ENCODE peak calls at places on chromosomes 6 and 20, in ten cellular contexts. One of them, this sample, is unnamed.

GRCh38 chr6:41256383-41256782 is 28.2 kb downstream of the TREML4 start:
- DNase-seq in heart left ventricle: no peak
- DNase-seq in testis: no peak
- DNase-seq in NB4: no peak
- DNase-seq in spleen: no peak
- DNase-seq in adrenal gland: no peak
- DNase-seq in Peyer's patch: no peak
- DNase-seq in IMR-90: no peak
- DNase-seq in stomach: no peak
- DNase-seq in prostate gland: no peak
- DNase-seq in this sample: no peak

GRCh38 chr6:157559201-157559756 is 178.3 kb downstream of the ZDHHC14 start:
- DNase-seq in testis: no peak
- DNase-seq in IMR-90: no peak
- DNase-seq in prostate gland: no peak
- DNase-seq in NB4: no peak
- DNase-seq in adrenal gland: no peak
- DNase-seq in heart left ventricle: no peak
- DNase-seq in spleen: no peak
- DNase-seq in Peyer's patch: no peak
- DNase-seq in stomach: no peak
- DNase-seq in this sample: no peak

GRCh38 chr20:22495172-22495571 is 89.2 kb downstream of the FOXA2 start:
- DNase-seq in Peyer's patch: no peak
- DNase-seq in testis: no peak
- DNase-seq in prostate gland: no peak
- DNase-seq in NB4: no peak
- DNase-seq in IMR-90: no peak
- DNase-seq in heart left ventricle: no peak
- DNase-seq in spleen: no peak
- DNase-seq in adrenal gland: no peak
- DNase-seq in stomach: no peak
- DNase-seq in this sample: no peak

GRCh38 chr6:148273962-148274752 is 68.5 kb upstream of the SASH1 start:
- DNase-seq in stomach: no peak
- DNase-seq in Peyer's patch: no peak
- DNase-seq in testis: no peak
- DNase-seq in prostate gland: no peak
- DNase-seq in NB4: no peak
- DNase-seq in IMR-90: peak
- DNase-seq in heart left ventricle: no peak
- DNase-seq in spleen: no peak
- DNase-seq in adrenal gland: no peak
- DNase-seq in this sample: no peak

GRCh38 chr6:144395014-144395413 is 109.9 kb downstream of the UTRN start:
- DNase-seq in NB4: no peak
- DNase-seq in IMR-90: peak
- DNase-seq in spleen: no peak
- DNase-seq in heart left ventricle: no peak
- DNase-seq in testis: no peak
- DNase-seq in Peyer's patch: no peak
- DNase-seq in prostate gland: no peak
- DNase-seq in adrenal gland: no peak
- DNase-seq in stomach: no peak
- DNase-seq in this sample: no peak

GRCh38 chr20:33291830-33292355 is 8.9 kb downstream of the BPIFB1 start:
- DNase-seq in prostate gland: no peak
- DNase-seq in NB4: peak
- DNase-seq in stomach: peak
- DNase-seq in adrenal gland: peak
- DNase-seq in Peyer's patch: no peak
- DNase-seq in heart left ventricle: no peak
- DNase-seq in IMR-90: no peak
- DNase-seq in testis: peak
- DNase-seq in spleen: peak
- DNase-seq in this sample: no peak

GRCh38 chr20:59992531-59992930 is 34.3 kb downstream of the CDH26 start:
- DNase-seq in testis: no peak
- DNase-seq in NB4: peak
- DNase-seq in spleen: no peak
- DNase-seq in heart left ventricle: no peak
- DNase-seq in IMR-90: peak
- DNase-seq in adrenal gland: no peak
- DNase-seq in Peyer's patch: no peak
- DNase-seq in prostate gland: no peak
- DNase-seq in stomach: no peak
- DNase-seq in this sample: no peak

GRCh38 chr6:34671801-34672656 is 24.5 kb downstream of the ILRUN start:
- DNase-seq in IMR-90: peak
- DNase-seq in NB4: peak
- DNase-seq in Peyer's patch: no peak
- DNase-seq in testis: no peak
- DNase-seq in spleen: peak
- DNase-seq in adrenal gland: no peak
- DNase-seq in prostate gland: no peak
- DNase-seq in stomach: no peak
- DNase-seq in heart left ventricle: no peak
- DNase-seq in this sample: no peak

GRCh38 chr20:41617931-41618806 is at the start of gene CHD6:
- DNase-seq in Peyer's patch: peak
- DNase-seq in IMR-90: peak
- DNase-seq in stomach: peak
- DNase-seq in heart left ventricle: peak
- DNase-seq in spleen: peak
- DNase-seq in testis: peak
- DNase-seq in NB4: peak
- DNase-seq in adrenal gland: peak
- DNase-seq in prostate gland: peak
- DNase-seq in this sample: peak

GRCh38 chr20:41618807-41619294 is 674 bp upstream of the CHD6 start:
- DNase-seq in IMR-90: no peak
- DNase-seq in testis: no peak
- DNase-seq in stomach: peak
- DNase-seq in prostate gland: peak
- DNase-seq in spleen: no peak
- DNase-seq in Peyer's patch: no peak
- DNase-seq in NB4: no peak
- DNase-seq in heart left ventricle: no peak
- DNase-seq in adrenal gland: peak
- DNase-seq in this sample: no peak

GRCh38 chr20:41615671-41616070 is 2.5 kb downstream of the CHD6 start:
- DNase-seq in heart left ventricle: no peak
- DNase-seq in spleen: no peak
- DNase-seq in testis: no peak
- DNase-seq in prostate gland: no peak
- DNase-seq in IMR-90: no peak
- DNase-seq in Peyer's patch: no peak
- DNase-seq in adrenal gland: no peak
- DNase-seq in NB4: peak
- DNase-seq in stomach: no peak
- DNase-seq in this sample: no peak

GRCh38 chr20:41616228-41616627 is 1.9 kb downstream of the CHD6 start:
- DNase-seq in adrenal gland: no peak
- DNase-seq in spleen: no peak
- DNase-seq in heart left ventricle: no peak
- DNase-seq in IMR-90: peak
- DNase-seq in stomach: no peak
- DNase-seq in NB4: peak
- DNase-seq in Peyer's patch: no peak
- DNase-seq in testis: no peak
- DNase-seq in prostate gland: no peak
- DNase-seq in this sample: no peak

DNA sequence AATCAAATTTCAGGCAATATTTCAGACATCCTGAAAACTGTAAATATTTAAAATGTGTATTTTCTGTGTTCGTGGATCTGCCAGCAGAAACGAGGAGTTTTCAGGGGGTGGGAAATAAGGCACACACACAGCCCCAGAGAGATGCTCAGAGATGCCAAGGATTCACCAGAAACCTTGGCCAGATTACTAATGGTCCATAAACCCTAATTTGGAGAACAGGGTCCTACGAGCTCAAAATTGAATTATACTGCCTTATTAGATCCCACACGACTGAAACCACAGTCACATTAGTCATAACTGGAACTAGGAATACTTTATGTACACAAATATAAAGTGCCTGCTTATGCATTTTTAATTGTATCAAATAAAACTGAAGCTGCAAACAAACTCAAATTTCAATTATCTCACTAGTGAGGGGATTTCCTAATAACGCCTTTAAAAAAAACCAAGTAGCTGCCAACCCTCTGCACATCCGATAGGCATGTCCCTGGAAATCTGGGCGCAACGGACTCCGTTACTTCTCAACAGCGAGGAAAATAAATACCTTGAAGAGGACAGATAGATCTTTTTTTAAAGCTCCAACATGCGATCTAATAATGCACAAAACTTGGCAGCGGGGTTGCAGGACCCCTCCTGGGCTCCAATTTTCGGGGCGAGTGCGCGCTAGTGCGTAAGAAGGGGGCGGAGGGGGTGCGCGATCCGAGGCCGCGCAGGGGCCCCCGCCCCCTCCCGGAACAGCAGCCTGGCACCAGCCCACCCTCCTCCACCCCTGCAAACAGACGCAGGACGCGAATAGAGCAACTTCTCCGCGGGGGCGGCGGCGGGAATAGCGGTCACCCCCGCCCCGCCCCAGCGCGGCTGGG is 887 bp downstream of the CHD6 start:
- DNase-seq in adrenal gland: peak
- DNase-seq in NB4: peak
- DNase-seq in testis: peak
- DNase-seq in stomach: no peak
- DNase-seq in Peyer's patch: peak
- DNase-seq in spleen: peak
- DNase-seq in heart left ventricle: peak
- DNase-seq in IMR-90: peak
- DNase-seq in prostate gland: peak
- DNase-seq in this sample: no peak
- TF ChIP-seq POLR2A in adrenal gland: no peak
- TF ChIP-seq POLR2A in NB4: peak
- TF ChIP-seq POLR2A in testis: no peak
- TF ChIP-seq POLR2A in stomach: no peak
- TF ChIP-seq POLR2A in Peyer's patch: no peak
- TF ChIP-seq POLR2A in spleen: no peak
- TF ChIP-seq POLR2A in heart left ventricle: no peak
- TF ChIP-seq POLR2A in IMR-90: no peak
- TF ChIP-seq POLR2A in prostate gland: no peak
- TF ChIP-seq POLR2A in this sample: no peak

GRCh38 chr6:32977272-32977952 is 9.0 kb downstream of the BRD2 start:
- DNase-seq in heart left ventricle: no peak
- DNase-seq in spleen: no peak
- DNase-seq in testis: no peak
- DNase-seq in prostate gland: no peak
- DNase-seq in adrenal gland: no peak
- DNase-seq in Peyer's patch: no peak
- DNase-seq in IMR-90: no peak
- DNase-seq in NB4: no peak
- DNase-seq in stomach: no peak
- DNase-seq in this sample: no peak

GRCh38 chr6:32977953-32978324 is 9.5 kb downstream of the BRD2 start:
- DNase-seq in heart left ventricle: no peak
- DNase-seq in stomach: no peak
- DNase-seq in testis: no peak
- DNase-seq in Peyer's patch: no peak
- DNase-seq in IMR-90: no peak
- DNase-seq in adrenal gland: no peak
- DNase-seq in prostate gland: no peak
- DNase-seq in spleen: no peak
- DNase-seq in NB4: no peak
- DNase-seq in this sample: no peak

GRCh38 chr6:32982084-32982701 is 13.8 kb downstream of the BRD2 start:
- DNase-seq in prostate gland: no peak
- DNase-seq in adrenal gland: no peak
- DNase-seq in spleen: no peak
- DNase-seq in testis: no peak
- DNase-seq in Peyer's patch: no peak
- DNase-seq in IMR-90: no peak
- DNase-seq in heart left ventricle: no peak
- DNase-seq in NB4: peak
- DNase-seq in stomach: no peak
- DNase-seq in this sample: no peak

GRCh38 chr6:32980488-32981038 is 12.2 kb downstream of the BRD2 start:
- DNase-seq in Peyer's patch: no peak
- DNase-seq in heart left ventricle: no peak
- DNase-seq in adrenal gland: no peak
- DNase-seq in prostate gland: no peak
- DNase-seq in spleen: no peak
- DNase-seq in stomach: no peak
- DNase-seq in testis: no peak
- DNase-seq in IMR-90: no peak
- DNase-seq in NB4: peak
- DNase-seq in this sample: no peak

GRCh38 chr6:32979720-32980487 is 11.5 kb downstream of the BRD2 start:
- DNase-seq in testis: no peak
- DNase-seq in spleen: no peak
- DNase-seq in NB4: no peak
- DNase-seq in stomach: no peak
- DNase-seq in adrenal gland: no peak
- DNase-seq in IMR-90: no peak
- DNase-seq in Peyer's patch: no peak
- DNase-seq in prostate gland: no peak
- DNase-seq in heart left ventricle: no peak
- DNase-seq in this sample: no peak
- TF ChIP-seq POLR2A in testis: no peak
- TF ChIP-seq POLR2A in spleen: no peak
- TF ChIP-seq POLR2A in NB4: no peak
- TF ChIP-seq POLR2A in stomach: no peak
- TF ChIP-seq POLR2A in adrenal gland: no peak
- TF ChIP-seq POLR2A in IMR-90: no peak
- TF ChIP-seq POLR2A in Peyer's patch: no peak
- TF ChIP-seq POLR2A in prostate gland: no peak
- TF ChIP-seq POLR2A in heart left ventricle: no peak
- TF ChIP-seq POLR2A in this sample: no peak

DNA sequence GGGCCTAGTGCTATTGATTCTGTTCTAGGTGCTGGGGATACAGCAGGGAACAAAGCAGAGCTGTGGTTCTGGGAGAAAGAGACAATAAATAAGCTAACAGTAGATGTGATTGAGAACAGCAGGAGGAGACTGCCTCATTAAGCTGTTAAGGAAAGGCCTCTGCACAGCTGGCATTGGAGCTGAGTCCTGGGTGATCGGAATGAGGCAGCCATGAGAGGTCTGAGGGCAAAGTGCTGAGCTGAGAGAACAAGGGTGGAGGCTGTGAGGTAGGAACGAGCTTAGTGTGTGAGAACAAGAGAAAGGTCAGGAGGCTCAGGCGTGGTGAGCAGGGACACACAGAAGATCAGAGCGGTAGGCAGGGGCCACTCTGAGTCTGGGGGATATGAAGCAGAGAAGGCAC is 18.3 kb downstream of the DDX27 start:
- DNase-seq in heart left ventricle: no peak
- DNase-seq in IMR-90: no peak
- DNase-seq in stomach: no peak
- DNase-seq in spleen: no peak
- DNase-seq in NB4: no peak
- DNase-seq in testis: no peak
- DNase-seq in Peyer's patch: peak
- DNase-seq in prostate gland: no peak
- DNase-seq in adrenal gland: no peak
- DNase-seq in this sample: no peak
- TF ChIP-seq POLR2A in heart left ventricle: no peak
- TF ChIP-seq POLR2A in IMR-90: no peak
- TF ChIP-seq POLR2A in stomach: no peak
- TF ChIP-seq POLR2A in spleen: no peak
- TF ChIP-seq POLR2A in NB4: no peak
- TF ChIP-seq POLR2A in testis: no peak
- TF ChIP-seq POLR2A in Peyer's patch: no peak
- TF ChIP-seq POLR2A in prostate gland: no peak
- TF ChIP-seq POLR2A in adrenal gland: no peak
- TF ChIP-seq POLR2A in this sample: no peak

GRCh38 chr20:41137412-41138216 is at the start of gene PLCG1:
- DNase-seq in IMR-90: peak
- DNase-seq in Peyer's patch: peak
- DNase-seq in testis: peak
- DNase-seq in spleen: peak
- DNase-seq in heart left ventricle: peak
- DNase-seq in stomach: peak
- DNase-seq in NB4: peak
- DNase-seq in adrenal gland: peak
- DNase-seq in prostate gland: peak
- DNase-seq in this sample: peak
- TF ChIP-seq POLR2A in IMR-90: no peak
- TF ChIP-seq POLR2A in Peyer's patch: no peak
- TF ChIP-seq POLR2A in testis: no peak
- TF ChIP-seq POLR2A in spleen: no peak
- TF ChIP-seq POLR2A in heart left ventricle: no peak
- TF ChIP-seq POLR2A in stomach: no peak
- TF ChIP-seq POLR2A in NB4: no peak
- TF ChIP-seq POLR2A in adrenal gland: no peak
- TF ChIP-seq POLR2A in prostate gland: peak
- TF ChIP-seq POLR2A in this sample: no peak

This sample was measured in lower leg skin.